ENCODE peak calls at places on chromosomes 5 and 9, in nine cellular contexts. One of them, this sample, is unnamed.

GRCh38 chr5:140058212-140058932 is 15.3 kb upstream of the NRG2 start:
- DNase-seq in A549: no peak
- DNase-seq in H1: no peak
- DNase-seq in stimulated activated CD4-positive, alpha-beta T cell treated with anti-CD3 and anti-CD28 coated beads, Interleukin-12 subunit alpha, Interleukin-12 subunit beta, amount 100 ng/mL, for 4 hours: no peak
- DNase-seq in spleen: no peak
- DNase-seq in thyroid gland: peak
- DNase-seq in IMR-90: no peak
- DNase-seq in anterior cingulate cortex: no peak
- DNase-seq in OCI-M1: no peak
- DNase-seq in this sample: no peak

GRCh38 chr5:1636981-1637638 is 113.3 kb upstream of the LPCAT1 start:
- DNase-seq in A549: no peak
- DNase-seq in H1: no peak
- DNase-seq in stimulated activated CD4-positive, alpha-beta T cell treated with anti-CD3 and anti-CD28 coated beads, Interleukin-12 subunit alpha, Interleukin-12 subunit beta, amount 100 ng/mL, for 4 hours: no peak
- DNase-seq in spleen: peak
- DNase-seq in thyroid gland: no peak
- DNase-seq in IMR-90: no peak
- DNase-seq in anterior cingulate cortex: no peak
- DNase-seq in OCI-M1: no peak
- DNase-seq in this sample: no peak

GRCh38 chr9:111897831-111898144 is 1.2 kb downstream of the UGCG start:
- DNase-seq in A549: no peak
- DNase-seq in H1: no peak
- DNase-seq in stimulated activated CD4-positive, alpha-beta T cell treated with anti-CD3 and anti-CD28 coated beads, Interleukin-12 subunit alpha, Interleukin-12 subunit beta, amount 100 ng/mL, for 4 hours: no peak
- DNase-seq in spleen: no peak
- DNase-seq in thyroid gland: no peak
- DNase-seq in IMR-90: no peak
- DNase-seq in anterior cingulate cortex: no peak
- DNase-seq in OCI-M1: peak
- DNase-seq in this sample: no peak

GRCh38 chr9:124779368-124780059 is 2.6 kb downstream of the OLFML2A start:
- DNase-seq in A549: peak
- DNase-seq in H1: no peak
- DNase-seq in stimulated activated CD4-positive, alpha-beta T cell treated with anti-CD3 and anti-CD28 coated beads, Interleukin-12 subunit alpha, Interleukin-12 subunit beta, amount 100 ng/mL, for 4 hours: no peak
- DNase-seq in spleen: peak
- DNase-seq in thyroid gland: peak
- DNase-seq in IMR-90: peak
- DNase-seq in anterior cingulate cortex: no peak
- DNase-seq in OCI-M1: no peak
- DNase-seq in this sample: no peak

GRCh38 chr9:120928015-120928719 is 1.6 kb upstream of the TRAF1 start:
- DNase-seq in A549: no peak
- DNase-seq in H1: no peak
- DNase-seq in stimulated activated CD4-positive, alpha-beta T cell treated with anti-CD3 and anti-CD28 coated beads, Interleukin-12 subunit alpha, Interleukin-12 subunit beta, amount 100 ng/mL, for 4 hours: no peak
- DNase-seq in spleen: peak
- DNase-seq in thyroid gland: peak
- DNase-seq in IMR-90: no peak
- DNase-seq in anterior cingulate cortex: no peak
- DNase-seq in OCI-M1: no peak
- DNase-seq in this sample: no peak

GRCh38 chr9:126589349-126589748 is 24.4 kb upstream of the LMX1B start:
- DNase-seq in A549: no peak
- DNase-seq in H1: no peak
- DNase-seq in stimulated activated CD4-positive, alpha-beta T cell treated with anti-CD3 and anti-CD28 coated beads, Interleukin-12 subunit alpha, Interleukin-12 subunit beta, amount 100 ng/mL, for 4 hours: no peak
- DNase-seq in spleen: no peak
- DNase-seq in thyroid gland: no peak
- DNase-seq in IMR-90: no peak
- DNase-seq in anterior cingulate cortex: no peak
- DNase-seq in OCI-M1: no peak
- DNase-seq in this sample: no peak

GRCh38 chr9:95316274-95316673 is 1.2 kb downstream of the FANCC start:
- DNase-seq in A549: no peak
- DNase-seq in H1: no peak
- DNase-seq in stimulated activated CD4-positive, alpha-beta T cell treated with anti-CD3 and anti-CD28 coated beads, Interleukin-12 subunit alpha, Interleukin-12 subunit beta, amount 100 ng/mL, for 4 hours: no peak
- DNase-seq in spleen: no peak
- DNase-seq in thyroid gland: no peak
- DNase-seq in IMR-90: no peak
- DNase-seq in anterior cingulate cortex: no peak
- DNase-seq in OCI-M1: peak
- DNase-seq in this sample: no peak

GRCh38 chr5:103364074-103364473 is 105.5 kb downstream of the MACIR start:
- DNase-seq in A549: no peak
- DNase-seq in H1: no peak
- DNase-seq in stimulated activated CD4-positive, alpha-beta T cell treated with anti-CD3 and anti-CD28 coated beads, Interleukin-12 subunit alpha, Interleukin-12 subunit beta, amount 100 ng/mL, for 4 hours: no peak
- DNase-seq in spleen: no peak
- DNase-seq in thyroid gland: no peak
- DNase-seq in IMR-90: peak
- DNase-seq in anterior cingulate cortex: no peak
- DNase-seq in OCI-M1: no peak
- DNase-seq in this sample: no peak

GRCh38 chr5:13478831-13479465 is 465.5 kb downstream of the DNAH5 start:
- DNase-seq in A549: peak
- DNase-seq in H1: peak
- DNase-seq in stimulated activated CD4-positive, alpha-beta T cell treated with anti-CD3 and anti-CD28 coated beads, Interleukin-12 subunit alpha, Interleukin-12 subunit beta, amount 100 ng/mL, for 4 hours: no peak
- DNase-seq in spleen: no peak
- DNase-seq in thyroid gland: peak
- DNase-seq in IMR-90: peak
- DNase-seq in anterior cingulate cortex: no peak
- DNase-seq in OCI-M1: peak
- DNase-seq in this sample: peak

GRCh38 chr5:175590471-175590881 is 67.4 kb upstream of the HRH2 start:
- DNase-seq in A549: no peak
- DNase-seq in H1: no peak
- DNase-seq in stimulated activated CD4-positive, alpha-beta T cell treated with anti-CD3 and anti-CD28 coated beads, Interleukin-12 subunit alpha, Interleukin-12 subunit beta, amount 100 ng/mL, for 4 hours: no peak
- DNase-seq in spleen: no peak
- DNase-seq in thyroid gland: no peak
- DNase-seq in IMR-90: peak
- DNase-seq in anterior cingulate cortex: no peak
- DNase-seq in OCI-M1: peak
- DNase-seq in this sample: no peak

GRCh38 chr9:129751841-129752801 is 721 bp downstream of the PTGES start:
- DNase-seq in A549: no peak
- DNase-seq in H1: no peak
- DNase-seq in stimulated activated CD4-positive, alpha-beta T cell treated with anti-CD3 and anti-CD28 coated beads, Interleukin-12 subunit alpha, Interleukin-12 subunit beta, amount 100 ng/mL, for 4 hours: no peak
- DNase-seq in spleen: no peak
- DNase-seq in thyroid gland: peak
- DNase-seq in IMR-90: no peak
- DNase-seq in anterior cingulate cortex: no peak
- DNase-seq in OCI-M1: no peak
- DNase-seq in this sample: no peak

GRCh38 chr5:66861402-66861801 is 265.2 kb downstream of the MAST4 start:
- DNase-seq in A549: no peak
- DNase-seq in H1: no peak
- DNase-seq in stimulated activated CD4-positive, alpha-beta T cell treated with anti-CD3 and anti-CD28 coated beads, Interleukin-12 subunit alpha, Interleukin-12 subunit beta, amount 100 ng/mL, for 4 hours: no peak
- DNase-seq in spleen: no peak
- DNase-seq in thyroid gland: no peak
- DNase-seq in IMR-90: no peak
- DNase-seq in anterior cingulate cortex: no peak
- DNase-seq in OCI-M1: peak
- DNase-seq in this sample: no peak

GRCh38 chr5:125112196-125112595 is 365.8 kb upstream of the ZNF608 start:
- DNase-seq in A549: no peak
- DNase-seq in H1: no peak
- DNase-seq in stimulated activated CD4-positive, alpha-beta T cell treated with anti-CD3 and anti-CD28 coated beads, Interleukin-12 subunit alpha, Interleukin-12 subunit beta, amount 100 ng/mL, for 4 hours: no peak
- DNase-seq in spleen: no peak
- DNase-seq in thyroid gland: no peak
- DNase-seq in IMR-90: peak
- DNase-seq in anterior cingulate cortex: no peak
- DNase-seq in OCI-M1: no peak
- DNase-seq in this sample: no peak

GRCh38 chr9:105452185-105452584 is 4.4 kb downstream of the FSD1L start:
- DNase-seq in A549: no peak
- DNase-seq in H1: no peak
- DNase-seq in stimulated activated CD4-positive, alpha-beta T cell treated with anti-CD3 and anti-CD28 coated beads, Interleukin-12 subunit alpha, Interleukin-12 subunit beta, amount 100 ng/mL, for 4 hours: no peak
- DNase-seq in spleen: no peak
- DNase-seq in thyroid gland: no peak
- DNase-seq in IMR-90: no peak
- DNase-seq in anterior cingulate cortex: no peak
- DNase-seq in OCI-M1: no peak
- DNase-seq in this sample: no peak

GRCh38 chr9:99737649-99738048 is 84.0 kb upstream of the NR4A3 start:
- DNase-seq in A549: no peak
- DNase-seq in H1: no peak
- DNase-seq in stimulated activated CD4-positive, alpha-beta T cell treated with anti-CD3 and anti-CD28 coated beads, Interleukin-12 subunit alpha, Interleukin-12 subunit beta, amount 100 ng/mL, for 4 hours: no peak
- DNase-seq in spleen: no peak
- DNase-seq in thyroid gland: no peak
- DNase-seq in IMR-90: no peak
- DNase-seq in anterior cingulate cortex: no peak
- DNase-seq in OCI-M1: no peak
- DNase-seq in this sample: no peak

GRCh38 chr5:147822686-147823491 is 8.6 kb downstream of the SPINK1 start:
- DNase-seq in A549: peak
- DNase-seq in H1: peak
- DNase-seq in stimulated activated CD4-positive, alpha-beta T cell treated with anti-CD3 and anti-CD28 coated beads, Interleukin-12 subunit alpha, Interleukin-12 subunit beta, amount 100 ng/mL, for 4 hours: peak
- DNase-seq in spleen: no peak
- DNase-seq in thyroid gland: peak
- DNase-seq in IMR-90: peak
- DNase-seq in anterior cingulate cortex: peak
- DNase-seq in OCI-M1: peak
- DNase-seq in this sample: peak

GRCh38 chr5:55146543-55147151 is 13.3 kb upstream of the GPX8 start:
- DNase-seq in A549: peak
- DNase-seq in H1: peak
- DNase-seq in stimulated activated CD4-positive, alpha-beta T cell treated with anti-CD3 and anti-CD28 coated beads, Interleukin-12 subunit alpha, Interleukin-12 subunit beta, amount 100 ng/mL, for 4 hours: peak
- DNase-seq in spleen: peak
- DNase-seq in thyroid gland: peak
- DNase-seq in IMR-90: peak
- DNase-seq in anterior cingulate cortex: peak
- DNase-seq in OCI-M1: peak
- DNase-seq in this sample: peak

GRCh38 chr9:6184749-6185645 is 30.6 kb upstream of the IL33 start:
- DNase-seq in A549: no peak
- DNase-seq in H1: no peak
- DNase-seq in stimulated activated CD4-positive, alpha-beta T cell treated with anti-CD3 and anti-CD28 coated beads, Interleukin-12 subunit alpha, Interleukin-12 subunit beta, amount 100 ng/mL, for 4 hours: no peak
- DNase-seq in spleen: no peak
- DNase-seq in thyroid gland: peak
- DNase-seq in IMR-90: peak
- DNase-seq in anterior cingulate cortex: no peak
- DNase-seq in OCI-M1: peak
- DNase-seq in this sample: no peak

GRCh38 chr9:26169684-26170083 is 491.4 kb upstream of the TUSC1 start:
- DNase-seq in A549: peak
- DNase-seq in H1: no peak
- DNase-seq in stimulated activated CD4-positive, alpha-beta T cell treated with anti-CD3 and anti-CD28 coated beads, Interleukin-12 subunit alpha, Interleukin-12 subunit beta, amount 100 ng/mL, for 4 hours: no peak
- DNase-seq in spleen: no peak
- DNase-seq in thyroid gland: no peak
- DNase-seq in IMR-90: peak
- DNase-seq in anterior cingulate cortex: no peak
- DNase-seq in OCI-M1: no peak
- DNase-seq in this sample: no peak

GRCh38 chr5:143826909-143827514 is 15.1 kb downstream of the HMHB1 start:
- DNase-seq in A549: peak
- DNase-seq in H1: no peak
- DNase-seq in stimulated activated CD4-positive, alpha-beta T cell treated with anti-CD3 and anti-CD28 coated beads, Interleukin-12 subunit alpha, Interleukin-12 subunit beta, amount 100 ng/mL, for 4 hours: no peak
- DNase-seq in spleen: no peak
- DNase-seq in thyroid gland: no peak
- DNase-seq in IMR-90: peak
- DNase-seq in anterior cingulate cortex: no peak
- DNase-seq in OCI-M1: peak
- DNase-seq in this sample: no peak

GRCh38 chr9:115035872-115036612 is 81.9 kb downstream of the TNC start:
- DNase-seq in A549: no peak
- DNase-seq in H1: no peak
- DNase-seq in stimulated activated CD4-positive, alpha-beta T cell treated with anti-CD3 and anti-CD28 coated beads, Interleukin-12 subunit alpha, Interleukin-12 subunit beta, amount 100 ng/mL, for 4 hours: no peak
- DNase-seq in spleen: no peak
- DNase-seq in thyroid gland: no peak
- DNase-seq in IMR-90: peak
- DNase-seq in anterior cingulate cortex: no peak
- DNase-seq in OCI-M1: peak
- DNase-seq in this sample: no peak

GRCh38 chr5:171575808-171576207 is 156.4 kb downstream of the FGF18 start:
- DNase-seq in A549: no peak
- DNase-seq in H1: no peak
- DNase-seq in stimulated activated CD4-positive, alpha-beta T cell treated with anti-CD3 and anti-CD28 coated beads, Interleukin-12 subunit alpha, Interleukin-12 subunit beta, amount 100 ng/mL, for 4 hours: no peak
- DNase-seq in spleen: no peak
- DNase-seq in thyroid gland: no peak
- DNase-seq in IMR-90: no peak
- DNase-seq in anterior cingulate cortex: no peak
- DNase-seq in OCI-M1: no peak
- DNase-seq in this sample: no peak

GRCh38 chr5:13143630-13144029 is 800.9 kb downstream of the DNAH5 start:
- DNase-seq in A549: no peak
- DNase-seq in H1: no peak
- DNase-seq in stimulated activated CD4-positive, alpha-beta T cell treated with anti-CD3 and anti-CD28 coated beads, Interleukin-12 subunit alpha, Interleukin-12 subunit beta, amount 100 ng/mL, for 4 hours: no peak
- DNase-seq in spleen: no peak
- DNase-seq in thyroid gland: no peak
- DNase-seq in IMR-90: no peak
- DNase-seq in anterior cingulate cortex: no peak
- DNase-seq in OCI-M1: no peak
- DNase-seq in this sample: no peak

GRCh38 chr5:22058620-22059019 is 794.5 kb downstream of the CDH12 start:
- DNase-seq in A549: no peak
- DNase-seq in H1: no peak
- DNase-seq in stimulated activated CD4-positive, alpha-beta T cell treated with anti-CD3 and anti-CD28 coated beads, Interleukin-12 subunit alpha, Interleukin-12 subunit beta, amount 100 ng/mL, for 4 hours: no peak
- DNase-seq in spleen: no peak
- DNase-seq in thyroid gland: no peak
- DNase-seq in IMR-90: no peak
- DNase-seq in anterior cingulate cortex: no peak
- DNase-seq in OCI-M1: no peak
- DNase-seq in this sample: no peak

GRCh38 chr5:80976985-80977384 is 16.8 kb downstream of the RASGRF2 start:
- DNase-seq in A549: no peak
- DNase-seq in H1: no peak
- DNase-seq in stimulated activated CD4-positive, alpha-beta T cell treated with anti-CD3 and anti-CD28 coated beads, Interleukin-12 subunit alpha, Interleukin-12 subunit beta, amount 100 ng/mL, for 4 hours: no peak
- DNase-seq in spleen: no peak
- DNase-seq in thyroid gland: no peak
- DNase-seq in IMR-90: no peak
- DNase-seq in anterior cingulate cortex: no peak
- DNase-seq in OCI-M1: no peak
- DNase-seq in this sample: no peak

GRCh38 chr5:454936-455335 is 12.0 kb downstream of the EXOC3 start:
- DNase-seq in A549: no peak
- DNase-seq in H1: no peak
- DNase-seq in stimulated activated CD4-positive, alpha-beta T cell treated with anti-CD3 and anti-CD28 coated beads, Interleukin-12 subunit alpha, Interleukin-12 subunit beta, amount 100 ng/mL, for 4 hours: no peak
- DNase-seq in spleen: peak
- DNase-seq in thyroid gland: no peak
- DNase-seq in IMR-90: no peak
- DNase-seq in anterior cingulate cortex: no peak
- DNase-seq in OCI-M1: no peak
- DNase-seq in this sample: no peak

GRCh38 chr9:135401218-135401617 is 78.4 kb upstream of the PPP1R26 start:
- DNase-seq in A549: no peak
- DNase-seq in H1: no peak
- DNase-seq in stimulated activated CD4-positive, alpha-beta T cell treated with anti-CD3 and anti-CD28 coated beads, Interleukin-12 subunit alpha, Interleukin-12 subunit beta, amount 100 ng/mL, for 4 hours: no peak
- DNase-seq in spleen: no peak
- DNase-seq in thyroid gland: no peak
- DNase-seq in IMR-90: no peak
- DNase-seq in anterior cingulate cortex: no peak
- DNase-seq in OCI-M1: no peak
- DNase-seq in this sample: no peak

GRCh38 chr9:137127301-137128157 is 11.4 kb upstream of the GRIN1 start:
- DNase-seq in A549: no peak
- DNase-seq in H1: no peak
- DNase-seq in stimulated activated CD4-positive, alpha-beta T cell treated with anti-CD3 and anti-CD28 coated beads, Interleukin-12 subunit alpha, Interleukin-12 subunit beta, amount 100 ng/mL, for 4 hours: no peak
- DNase-seq in spleen: no peak
- DNase-seq in thyroid gland: no peak
- DNase-seq in IMR-90: no peak
- DNase-seq in anterior cingulate cortex: no peak
- DNase-seq in OCI-M1: peak
- DNase-seq in this sample: no peak

This sample was measured in NCI-H1694.